ENCODE peak calls at places on chromosomes 6 and 20, in five cellular contexts. A is amygdala; D is left cardiac atrium; X is activated naive CD8-positive, alpha-beta T cell treated with anti-CD3 and anti-CD28 coated beads for 36 hours; Y is H9. W is an unnamed sample.

GRCh38 chr6:154613137-154613676 is 102.7 kb upstream of the CNKSR3 start:
- DNase-seq in A (no peak), D (no peak), X (no peak), Y (no peak), W (no peak)

GRCh38 chr20:20286061-20286460 is 81.8 kb upstream of the INSM1 start:
- DNase-seq in A (no peak), D (no peak), X (no peak), Y (no peak), W (no peak)

GRCh38 chr6:21780601-21781000 is 187.1 kb downstream of the SOX4 start:
- DNase-seq in A (no peak), D (no peak), X (no peak), Y (no peak), W (no peak)

GRCh38 chr20:38075161-38075998 is 41.8 kb downstream of the RPRD1B start:
- DNase-seq in A (no peak), D (no peak), X (no peak), Y (no peak), W (no peak)

GRCh38 chr6:144145546-144145945 is 4.8 kb upstream of the STX11 start:
- DNase-seq in A (no peak), D (no peak), X (no peak), Y (no peak), W (no peak)

GRCh38 chr6:164322533-164322932 is 908.0 kb downstream of the QKI start:
- DNase-seq in A (no peak), D (no peak), X (no peak), Y (no peak), W (no peak)

GRCh38 chr6:43339168-43339567 is 30.3 kb downstream of the ZNF318 start:
- DNase-seq in A (no peak), D (no peak), X (no peak), Y (no peak), W (no peak)

GRCh38 chr20:21609981-21610380 is 95.5 kb upstream of the PAX1 start:
- DNase-seq in A (no peak), D (no peak), X (no peak), Y (no peak), W (no peak)

GRCh38 chr6:155541976-155542375 is 86.3 kb upstream of the NOX3 start:
- DNase-seq in A (no peak), D (no peak), X (no peak), Y (no peak), W (no peak)